ENCODE peak calls at places on chromosomes 1 and 21, in ten cellular contexts. T, N, J, M, Y, Q, H, B, I and U are unnamed samples.

GRCh38 chr21:33687634-33688033 is 45.3 kb downstream of the ITSN1 start:
- DNase-seq in T (no peak), N (no peak), J (no peak), M (no peak), Y (no peak), Q (no peak), H (no peak), B (no peak), I (no peak), U (no peak)

GRCh38 chr1:158013840-158014520 is 20.5 kb downstream of the KIRREL1 start:
- DNase-seq in T (no peak), N (no peak), J (no peak), M (no peak), Y (no peak), Q (peak; percentile 63), H (no peak), B (no peak), I (no peak), U (no peak)

GRCh38 chr1:216464489-216464888 is 41.2 kb upstream of the USH2A start:
- DNase-seq in T (peak; percentile 97), N (no peak), J (no peak), M (no peak), Y (no peak), Q (peak; percentile 98), H (no peak), B (peak; percentile 82), I (no peak), U (no peak)

GRCh38 chr1:88061106-88061829 is 622.8 kb upstream of the PKN2 start:
- DNase-seq in T (peak; percentile 51), N (peak; percentile 37), J (peak; percentile 41), M (peak; percentile 8), Y (no peak), Q (peak; percentile 79), H (no peak), B (peak; percentile 65), I (peak; percentile 86), U (no peak)

GRCh38 chr1:156371553-156372264 is 2.7 kb downstream of the RHBG start:
- DNase-seq in T (peak; percentile 37), N (no peak), J (no peak), M (no peak), Y (no peak), Q (peak; percentile 78), H (peak; percentile 80), B (no peak), I (no peak), U (no peak)

GRCh38 chr1:11908139-11909021 is 17.8 kb downstream of the KIAA2013 start:
- DNase-seq in T (peak; percentile 100), N (peak; percentile 80), J (peak; percentile 64), M (peak; percentile 94), Y (peak; percentile 73), Q (peak; percentile 99), H (peak; percentile 90), B (peak; percentile 98), I (peak; percentile 100), U (peak; percentile 87)

GRCh38 chr1:222813866-222814535 is 838 bp upstream of the DISP1 start:
- DNase-seq in T (peak; percentile 18), N (no peak), J (no peak), M (no peak), Y (no peak), Q (peak; percentile 22), H (no peak), B (no peak), I (no peak), U (no peak)

GRCh38 chr21:19553930-19554615 is 1150.5 kb upstream of the TMPRSS15 start:
- DNase-seq in T (no peak), N (no peak), J (no peak), M (no peak), Y (no peak), Q (no peak), H (no peak), B (no peak), I (peak; percentile 67), U (no peak)

GRCh38 chr1:92851729-92852128 is 19.9 kb downstream of the RPL5 start:
- DNase-seq in T (no peak), N (no peak), J (no peak), M (no peak), Y (no peak), Q (no peak), H (no peak), B (no peak), I (no peak), U (no peak)

GRCh38 chr1:121538943-121539575 is 354.3 kb downstream of the SRGAP2C start:
- DNase-seq in T (no peak), N (no peak), J (no peak), M (no peak), Y (no peak), Q (no peak), H (no peak), B (no peak), I (no peak), U (no peak)

GRCh38 chr1:4058706-4059105 is 158.6 kb upstream of the C1orf174 start:
- DNase-seq in T (no peak), N (no peak), J (no peak), M (no peak), Y (no peak), Q (no peak), H (no peak), B (no peak), I (no peak), U (no peak)

GRCh38 chr1:33349778-33350610 is 29.1 kb upstream of the A3GALT2 start:
- DNase-seq in T (peak; percentile 87), N (peak; percentile 82), J (peak; percentile 71), M (peak; percentile 90), Y (peak; percentile 78), Q (peak; percentile 77), H (peak; percentile 94), B (no peak), I (peak; percentile 80), U (peak; percentile 89)

GRCh38 chr21:25133939-25134338 is 473.3 kb downstream of the MRPL39 start:
- DNase-seq in T (no peak), N (no peak), J (no peak), M (no peak), Y (no peak), Q (no peak), H (no peak), B (peak; percentile 58), I (no peak), U (no peak)

GRCh38 chr21:26553921-26554320 is 19.2 kb downstream of the CYYR1 start:
- DNase-seq in T (no peak), N (no peak), J (no peak), M (no peak), Y (no peak), Q (no peak), H (no peak), B (no peak), I (no peak), U (no peak)

GRCh38 chr1:203351037-203351625 is at the start of gene FMOD:
- DNase-seq in T (no peak), N (no peak), J (no peak), M (no peak), Y (no peak), Q (peak; percentile 72), H (peak; percentile 85), B (no peak), I (peak; percentile 80), U (peak; percentile 43)

GRCh38 chr1:168405931-168406330 is 125.3 kb downstream of the TBX19 start:
- DNase-seq in T (no peak), N (no peak), J (no peak), M (no peak), Y (no peak), Q (no peak), H (no peak), B (no peak), I (no peak), U (no peak)

GRCh38 chr1:169630006-169630405 is at the start of gene SELP:
- DNase-seq in T (no peak), N (no peak), J (no peak), M (no peak), Y (no peak), Q (no peak), H (no peak), B (no peak), I (no peak), U (no peak)

GRCh38 chr1:235206533-235207201 is 45.6 kb upstream of the RBM34 start:
- DNase-seq in T (no peak), N (no peak), J (no peak), M (no peak), Y (no peak), Q (no peak), H (no peak), B (no peak), I (no peak), U (no peak)

GRCh38 chr1:108082006-108082405 is 117.0 kb upstream of the VAV3 start:
- DNase-seq in T (no peak), N (no peak), J (no peak), M (peak; percentile 65), Y (no peak), Q (no peak), H (no peak), B (no peak), I (peak; percentile 16), U (no peak)

GRCh38 chr1:66916320-66916719 is 8.3 kb downstream of the DNAI4 start:
- DNase-seq in T (no peak), N (no peak), J (no peak), M (no peak), Y (no peak), Q (peak; percentile 41), H (no peak), B (no peak), I (peak; percentile 81), U (no peak)

GRCh38 chr1:93904228-93904627 is 5.0 kb downstream of the GCLM start:
- DNase-seq in T (peak; percentile 11), N (no peak), J (no peak), M (no peak), Y (no peak), Q (peak; percentile 34), H (no peak), B (no peak), I (no peak), U (no peak)

GRCh38 chr21:32233055-32233546 is 45.7 kb downstream of the MIS18A start:
- DNase-seq in T (no peak), N (no peak), J (no peak), M (peak; percentile 3), Y (no peak), Q (no peak), H (no peak), B (no peak), I (no peak), U (no peak)

GRCh38 chr1:24635195-24635843 is 7.8 kb upstream of the SRRM1 start:
- DNase-seq in T (peak; percentile 77), N (no peak), J (no peak), M (peak; percentile 82), Y (no peak), Q (peak; percentile 86), H (no peak), B (no peak), I (peak; percentile 86), U (no peak)

GRCh38 chr1:173329747-173330146 is 122.6 kb upstream of the TNFSF4 start:
- DNase-seq in T (peak; percentile 83), N (no peak), J (no peak), M (no peak), Y (no peak), Q (peak; percentile 49), H (no peak), B (no peak), I (no peak), U (no peak)

GRCh38 chr1:206419250-206419649 is 51.0 kb upstream of the IKBKE start:
- DNase-seq in T (no peak), N (no peak), J (no peak), M (no peak), Y (no peak), Q (no peak), H (no peak), B (no peak), I (peak; percentile 12), U (no peak)

GRCh38 chr1:83641206-83641658 is 357.7 kb downstream of the TTLL7 start:
- DNase-seq in T (no peak), N (no peak), J (no peak), M (no peak), Y (no peak), Q (peak; percentile 46), H (no peak), B (no peak), I (peak; percentile 11), U (no peak)

GRCh38 chr1:238458924-238459323 is 568.2 kb upstream of the ZP4 start:
- DNase-seq in T (no peak), N (no peak), J (no peak), M (no peak), Y (no peak), Q (no peak), H (no peak), B (no peak), I (no peak), U (no peak)

GRCh38 chr1:217009376-217009775 is 286.1 kb upstream of the ESRRG start:
- DNase-seq in T (no peak), N (no peak), J (no peak), M (peak; percentile 53), Y (no peak), Q (no peak), H (no peak), B (no peak), I (no peak), U (no peak)